ENCODE peak calls at places on chromosomes 5 and 9, in five cellular contexts. N is T follicular helper cell, M is Daoy, G is NCI-H1417 treated with DMSO at 0.1 percent for 48 hours, L is NCI-H1105 treated with DMSO at 0.1 percent for 48 hours. D is an unnamed sample.

GRCh38 chr9:109297899-109298298 is 23.0 kb downstream of the EPB41L4B start:
- DNase-seq in N (no peak), M (peak; percentile 83), G (no peak), L (no peak), D (no peak)

GRCh38 chr9:121277026-121277425 is 9.1 kb downstream of the GSN start:
- DNase-seq in N (no peak), M (no peak), G (no peak), L (no peak), D (no peak)

GRCh38 chr9:135971892-135972291 is 10.7 kb upstream of the UBAC1 start:
- DNase-seq in N (peak; percentile 38), M (peak; percentile 60), G (no peak), L (no peak), D (peak; percentile 42)

GRCh38 chr5:107670028-107670926 is 460 bp downstream of the EFNA5 start:
- DNase-seq in N (no peak), M (peak; percentile 70), G (no peak), L (peak; percentile 42), D (no peak)

GRCh38 chr5:67165524-67166459 is 30.8 kb downstream of the CD180 start:
- DNase-seq in N (peak; percentile 61), M (peak; percentile 90), G (no peak), L (no peak), D (peak; percentile 69)

GRCh38 chr9:71675129-71675856 is 93.0 kb downstream of the CEMIP2 start:
- DNase-seq in N (no peak), M (no peak), G (no peak), L (no peak), D (no peak)

GRCh38 chr9:132806723-132807421 is 71.2 kb downstream of the AK8 start:
- DNase-seq in N (no peak), M (no peak), G (no peak), L (no peak), D (no peak)

GRCh38 chr5:135328128-135328687 is 70.8 kb downstream of the MACROH2A1 start:
- DNase-seq in N (no peak), M (no peak), G (no peak), L (no peak), D (no peak)

GRCh38 chr5:94345257-94345656 is 273.1 kb downstream of the KIAA0825 start:
- DNase-seq in N (no peak), M (no peak), G (no peak), L (no peak), D (no peak)

D was measured in CD4-positive, alpha-beta T cell.